ENCODE peak calls at places on chromosomes 6 and 20, in five cellular contexts. One of them, this sample, is unnamed.

GRCh38 chr6:7828123-7828522 is 82.5 kb downstream of the TXNDC5 start:
- DNase-seq in spleen: no peak
- DNase-seq in H9: no peak
- DNase-seq in endothelial cell: no peak
- DNase-seq in keratinocyte: no peak
- DNase-seq in this sample: no peak

GRCh38 chr20:62571667-62572344 is 70.5 kb upstream of the SLCO4A1 start:
- DNase-seq in spleen: no peak
- DNase-seq in H9: peak; percentile 62
- DNase-seq in endothelial cell: no peak
- DNase-seq in keratinocyte: no peak
- DNase-seq in this sample: no peak

GRCh38 chr20:55632592-55632991 is 372.7 kb downstream of the CBLN4 start:
- DNase-seq in spleen: no peak
- DNase-seq in H9: peak; percentile 68
- DNase-seq in endothelial cell: no peak
- DNase-seq in keratinocyte: no peak
- DNase-seq in this sample: no peak

GRCh38 chr6:128517124-128517523 is 3.3 kb downstream of the PTPRK start:
- DNase-seq in spleen: no peak
- DNase-seq in H9: no peak
- DNase-seq in endothelial cell: no peak
- DNase-seq in keratinocyte: no peak
- DNase-seq in this sample: no peak

GRCh38 chr6:36323062-36323461 is 13.6 kb downstream of the BNIP5 start:
- DNase-seq in spleen: no peak
- DNase-seq in H9: no peak
- DNase-seq in endothelial cell: peak; percentile 47
- DNase-seq in keratinocyte: no peak
- DNase-seq in this sample: peak; percentile 58

GRCh38 chr20:54194724-54195438 is 13.0 kb upstream of the PFDN4 start:
- DNase-seq in spleen: no peak
- DNase-seq in H9: no peak
- DNase-seq in endothelial cell: no peak
- DNase-seq in keratinocyte: no peak
- DNase-seq in this sample: no peak

GRCh38 chr20:34904202-34904621 is 27.8 kb downstream of the ACSS2 start:
- DNase-seq in spleen: no peak
- DNase-seq in H9: no peak
- DNase-seq in endothelial cell: no peak
- DNase-seq in keratinocyte: no peak
- DNase-seq in this sample: no peak

GRCh38 chr6:27213544-27214125 is 33.9 kb upstream of the PRSS16 start:
- DNase-seq in spleen: no peak
- DNase-seq in H9: peak; percentile 73
- DNase-seq in endothelial cell: peak; percentile 43
- DNase-seq in keratinocyte: peak; percentile 17
- DNase-seq in this sample: no peak

GRCh38 chr20:36672991-36673390 is 27.0 kb upstream of the SLA2 start:
- DNase-seq in spleen: no peak
- DNase-seq in H9: no peak
- DNase-seq in endothelial cell: no peak
- DNase-seq in keratinocyte: no peak
- DNase-seq in this sample: no peak

GRCh38 chr20:33676652-33677645 is 2.7 kb upstream of the NECAB3 start:
- DNase-seq in spleen: no peak
- DNase-seq in H9: no peak
- DNase-seq in endothelial cell: no peak
- DNase-seq in keratinocyte: no peak
- DNase-seq in this sample: no peak

GRCh38 chr20:32930181-32930580 is 71.5 kb downstream of the EFCAB8 start:
- DNase-seq in spleen: no peak
- DNase-seq in H9: no peak
- DNase-seq in endothelial cell: no peak
- DNase-seq in keratinocyte: no peak
- DNase-seq in this sample: no peak

GRCh38 chr6:5695260-5696245 is 311.2 kb downstream of the NRN1 start:
- DNase-seq in spleen: no peak
- DNase-seq in H9: no peak
- DNase-seq in endothelial cell: no peak
- DNase-seq in keratinocyte: no peak
- DNase-seq in this sample: no peak

GRCh38 chr6:2819115-2819514 is 22.5 kb downstream of the SERPINB1 start:
- DNase-seq in spleen: no peak
- DNase-seq in H9: no peak
- DNase-seq in endothelial cell: no peak
- DNase-seq in keratinocyte: no peak
- DNase-seq in this sample: no peak

GRCh38 chr6:85402922-85403321 is 47.0 kb upstream of the NT5E start:
- DNase-seq in spleen: no peak
- DNase-seq in H9: no peak
- DNase-seq in endothelial cell: no peak
- DNase-seq in keratinocyte: peak; percentile 90
- DNase-seq in this sample: no peak

GRCh38 chr6:112149719-112150263 is 62.4 kb downstream of the FAM229B start:
- DNase-seq in spleen: no peak
- DNase-seq in H9: no peak
- DNase-seq in endothelial cell: no peak
- DNase-seq in keratinocyte: no peak
- DNase-seq in this sample: no peak

GRCh38 chr6:126134491-126134890 is 148.2 kb downstream of the TRMT11 start:
- DNase-seq in spleen: no peak
- DNase-seq in H9: no peak
- DNase-seq in endothelial cell: no peak
- DNase-seq in keratinocyte: no peak
- DNase-seq in this sample: no peak

GRCh38 chr6:110181131-110182027 is 1.2 kb downstream of the CDC40 start:
- DNase-seq in spleen: no peak
- DNase-seq in H9: no peak
- DNase-seq in endothelial cell: no peak
- DNase-seq in keratinocyte: no peak
- DNase-seq in this sample: no peak

GRCh38 chr6:158414900-158415299 is 102.6 kb downstream of the TULP4 start:
- DNase-seq in spleen: no peak
- DNase-seq in H9: no peak
- DNase-seq in endothelial cell: no peak
- DNase-seq in keratinocyte: no peak
- DNase-seq in this sample: no peak

GRCh38 chr6:28207244-28208179 is 17.6 kb upstream of the ZSCAN9 start:
- DNase-seq in spleen: peak; percentile 79
- DNase-seq in H9: peak; percentile 75
- DNase-seq in endothelial cell: peak; percentile 65
- DNase-seq in keratinocyte: no peak
- DNase-seq in this sample: peak; percentile 50

GRCh38 chr6:53042112-53042511 is 23.1 kb upstream of the FBXO9 start:
- DNase-seq in spleen: no peak
- DNase-seq in H9: no peak
- DNase-seq in endothelial cell: no peak
- DNase-seq in keratinocyte: peak; percentile 33
- DNase-seq in this sample: no peak

GRCh38 chr6:169592558-169592957 is 109.3 kb downstream of the WDR27 start:
- DNase-seq in spleen: no peak
- DNase-seq in H9: no peak
- DNase-seq in endothelial cell: no peak
- DNase-seq in keratinocyte: no peak
- DNase-seq in this sample: no peak

GRCh38 chr6:26249959-26250805 is 114.8 kb upstream of the BTN3A2 start:
- DNase-seq in spleen: peak; percentile 94
- DNase-seq in H9: peak; percentile 71
- DNase-seq in endothelial cell: peak; percentile 47
- DNase-seq in keratinocyte: no peak
- DNase-seq in this sample: peak; percentile 63

GRCh38 chr6:88209301-88209700 is 43.2 kb upstream of the CNR1 start:
- DNase-seq in spleen: no peak
- DNase-seq in H9: no peak
- DNase-seq in endothelial cell: no peak
- DNase-seq in keratinocyte: no peak
- DNase-seq in this sample: no peak

GRCh38 chr6:160789263-160790027 is 87.4 kb downstream of the PLG start:
- DNase-seq in spleen: no peak
- DNase-seq in H9: no peak
- DNase-seq in endothelial cell: no peak
- DNase-seq in keratinocyte: no peak
- DNase-seq in this sample: no peak

GRCh38 chr6:16332175-16332542 is 93.8 kb downstream of the GMPR start:
- DNase-seq in spleen: peak; percentile 91
- DNase-seq in H9: peak; percentile 92
- DNase-seq in endothelial cell: peak; percentile 83
- DNase-seq in keratinocyte: peak; percentile 65
- DNase-seq in this sample: peak; percentile 80

DNA sequence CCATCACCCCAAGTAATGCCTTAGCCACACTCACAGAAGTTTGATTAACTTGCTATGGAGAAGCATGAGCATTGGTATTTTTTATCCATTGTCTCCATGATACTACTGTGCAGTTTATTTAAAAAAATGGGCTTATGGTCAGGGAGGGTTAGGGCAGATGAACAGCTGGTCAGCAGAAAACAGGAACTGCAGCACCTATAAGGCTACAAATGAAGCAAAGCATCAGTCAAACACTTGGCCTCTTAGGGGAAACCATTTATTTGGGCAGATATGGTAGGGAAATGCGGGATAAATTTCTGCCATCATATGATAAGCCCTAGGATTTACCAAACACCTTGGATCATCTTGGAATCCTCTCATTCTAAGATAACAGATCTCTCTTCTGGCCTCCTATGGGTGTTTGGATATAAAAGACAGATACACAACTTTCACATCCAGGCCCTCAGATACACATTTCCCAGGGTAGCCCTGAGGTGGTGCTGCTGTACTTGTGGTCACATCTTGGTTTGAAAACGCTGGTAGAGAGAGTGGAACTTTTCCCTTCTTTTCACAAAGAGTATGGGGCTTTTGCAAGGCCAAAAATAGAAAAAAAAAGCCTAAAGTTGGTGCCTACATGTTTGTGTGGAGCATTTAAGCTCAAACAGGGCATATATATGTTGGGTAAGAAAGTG is 42.8 kb upstream of the AHI1 start:
- DNase-seq in spleen: no peak
- DNase-seq in H9: no peak
- DNase-seq in endothelial cell: no peak
- DNase-seq in keratinocyte: no peak
- DNase-seq in this sample: no peak
- TF ChIP-seq CTCF in spleen: no peak
- TF ChIP-seq CTCF in H9: no peak
- TF ChIP-seq CTCF in endothelial cell: no peak
- TF ChIP-seq CTCF in keratinocyte: no peak
- TF ChIP-seq CTCF in this sample: no peak

GRCh38 chr6:30686908-30687658 is 638 bp upstream of the PPP1R18 start:
- DNase-seq in spleen: peak; percentile 99
- DNase-seq in H9: peak; percentile 89
- DNase-seq in endothelial cell: peak; percentile 89
- DNase-seq in keratinocyte: peak; percentile 97
- DNase-seq in this sample: peak; percentile 100

GRCh38 chr6:30683980-30684338 is 2.5 kb downstream of the PPP1R18 start:
- DNase-seq in spleen: no peak
- DNase-seq in H9: no peak
- DNase-seq in endothelial cell: no peak
- DNase-seq in keratinocyte: no peak
- DNase-seq in this sample: no peak

GRCh38 chr6:30684386-30685156 is 1.9 kb downstream of the PPP1R18 start:
- DNase-seq in spleen: peak; percentile 95
- DNase-seq in H9: no peak
- DNase-seq in endothelial cell: peak; percentile 48
- DNase-seq in keratinocyte: no peak
- DNase-seq in this sample: peak; percentile 33

GRCh38 chr6:30685977-30686907 is at the start of gene PPP1R18:
- DNase-seq in spleen: peak; percentile 97
- DNase-seq in H9: peak; percentile 45
- DNase-seq in endothelial cell: peak; percentile 66
- DNase-seq in keratinocyte: no peak
- DNase-seq in this sample: peak; percentile 63

GRCh38 chr6:30685157-30685976 is 1.1 kb downstream of the PPP1R18 start:
- DNase-seq in spleen: peak; percentile 89
- DNase-seq in H9: no peak
- DNase-seq in endothelial cell: peak; percentile 29
- DNase-seq in keratinocyte: no peak
- DNase-seq in this sample: peak; percentile 45
- TF ChIP-seq CTCF in spleen: no peak
- TF ChIP-seq CTCF in H9: no peak
- TF ChIP-seq CTCF in endothelial cell: no peak
- TF ChIP-seq CTCF in keratinocyte: peak; percentile 31
- TF ChIP-seq CTCF in this sample: no peak

GRCh38 chr6:82364087-82365010 is 732 bp downstream of the TPBG start:
- DNase-seq in spleen: peak; percentile 76
- DNase-seq in H9: peak; percentile 78
- DNase-seq in endothelial cell: peak; percentile 58
- DNase-seq in keratinocyte: no peak
- DNase-seq in this sample: peak; percentile 39

GRCh38 chr6:82365011-82365751 is 1.6 kb downstream of the TPBG start:
- DNase-seq in spleen: peak; percentile 74
- DNase-seq in H9: peak; percentile 67
- DNase-seq in endothelial cell: peak; percentile 55
- DNase-seq in keratinocyte: no peak
- DNase-seq in this sample: peak; percentile 69

GRCh38 chr6:82362144-82362543 is 1.5 kb upstream of the TPBG start:
- DNase-seq in spleen: no peak
- DNase-seq in H9: no peak
- DNase-seq in endothelial cell: no peak
- DNase-seq in keratinocyte: no peak
- DNase-seq in this sample: no peak

GRCh38 chr6:82362868-82363267 is 749 bp upstream of the TPBG start:
- DNase-seq in spleen: no peak
- DNase-seq in H9: peak; percentile 33
- DNase-seq in endothelial cell: no peak
- DNase-seq in keratinocyte: no peak
- DNase-seq in this sample: no peak

DNA sequence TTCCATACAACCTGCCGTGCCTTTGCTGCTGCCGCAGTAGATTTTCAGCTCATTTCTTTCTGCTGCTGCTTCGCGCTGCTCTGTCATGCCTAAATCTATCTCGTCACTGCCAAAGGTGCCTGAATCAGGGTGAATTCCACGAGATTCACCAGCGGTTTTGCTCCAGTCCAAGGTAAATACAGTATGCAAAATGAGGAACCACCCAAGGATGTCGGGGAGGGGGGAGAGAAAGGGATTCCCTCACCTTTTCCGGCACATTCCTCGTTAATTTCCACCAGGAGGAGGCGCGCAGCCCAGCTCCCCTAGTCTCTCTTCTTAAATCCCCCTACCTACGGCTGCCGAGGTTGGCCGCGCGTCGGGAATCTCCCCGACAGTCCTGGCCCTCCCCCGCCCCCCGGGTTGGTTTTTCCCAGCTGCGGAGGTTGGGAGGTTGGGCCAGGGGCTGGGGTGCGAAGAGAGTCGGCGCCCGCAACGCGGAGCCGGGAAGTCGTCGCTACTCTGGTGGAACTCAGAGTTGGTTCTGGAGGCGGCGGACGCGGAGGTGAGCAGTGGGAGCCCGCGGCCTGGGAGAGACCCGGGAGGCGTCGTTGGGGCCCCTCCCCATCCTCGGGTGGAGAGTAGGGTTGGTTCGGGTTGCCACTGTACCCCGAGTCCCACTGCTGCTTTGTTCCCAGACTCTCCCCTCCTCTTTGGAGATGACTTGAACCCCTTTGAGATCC is at the start of gene TPBG:
- DNase-seq in spleen: peak; percentile 73
- DNase-seq in H9: peak; percentile 89
- DNase-seq in endothelial cell: peak; percentile 70
- DNase-seq in keratinocyte: no peak
- DNase-seq in this sample: peak; percentile 71
- TF ChIP-seq CTCF in spleen: no peak
- TF ChIP-seq CTCF in H9: peak; percentile 75
- TF ChIP-seq CTCF in endothelial cell: no peak
- TF ChIP-seq CTCF in keratinocyte: peak; percentile 33
- TF ChIP-seq CTCF in this sample: peak; percentile 31

GRCh38 chr6:117352466-117353081 is 73.2 kb downstream of the ROS1 start:
- DNase-seq in spleen: no peak
- DNase-seq in H9: no peak
- DNase-seq in endothelial cell: no peak
- DNase-seq in keratinocyte: no peak
- DNase-seq in this sample: no peak
- TF ChIP-seq CTCF in spleen: no peak
- TF ChIP-seq CTCF in H9: peak; percentile 60
- TF ChIP-seq CTCF in endothelial cell: peak; percentile 69
- TF ChIP-seq CTCF in keratinocyte: peak; percentile 57
- TF ChIP-seq CTCF in this sample: peak; percentile 70